ENCODE peak calls at places on chromosomes 7 and 10, in ten cellular contexts. I is left ventricle myocardium inferior; U is AG04450; H is CD8-positive, alpha-beta T cell; S is gastrocnemius medialis; E is pancreas; P is right atrium auricular region; X is DND-41; T is uterus; Y is right lobe of liver. R is an unnamed sample. For H3K9me3, the result is how much of the 10 kb centered on the place peaks cover.

GRCh38 chr10:111835562-111835961 is 348.0 kb downstream of the GPAM start:
- DNase-seq in I (no peak), U (no peak), H (no peak), S (peak), E (no peak), P (no peak), X (no peak), T (no peak), Y (no peak), R (no peak)

GRCh38 chr7:117479480-117480224 is at the start of gene CFTR:
- DNase-seq in I (peak), U (no peak), H (no peak), S (no peak), E (peak), P (no peak), X (no peak), T (peak), Y (peak), R (no peak)

GRCh38 chr7:102933763-102934162 is 21.0 kb downstream of the LRRC17 start:
- DNase-seq in I (peak), U (peak), H (no peak), S (no peak), E (no peak), P (peak), X (no peak), T (peak), Y (no peak), R (no peak)

GRCh38 chr10:89793649-89794254 is 92.4 kb downstream of the KIF20B start:
- DNase-seq in I (no peak), U (peak), H (peak), S (no peak), E (peak), P (no peak), X (peak), T (no peak), Y (no peak), R (no peak)

GRCh38 chr10:97234403-97234802 is 48.6 kb upstream of the SLIT1 start:
- DNase-seq in I (no peak), U (peak), H (no peak), S (no peak), E (no peak), P (no peak), X (no peak), T (no peak), Y (no peak), R (no peak)

GRCh38 chr7:14606101-14606500 is 296.4 kb downstream of the DGKB start:
- DNase-seq in I (no peak), U (no peak), H (no peak), S (no peak), E (no peak), P (no peak), X (no peak), T (no peak), Y (no peak), R (no peak)

GRCh38 chr7:69062020-69062760 is 536.1 kb upstream of the AUTS2 start:
- DNase-seq in I (no peak), U (peak), H (no peak), S (no peak), E (no peak), P (no peak), X (no peak), T (no peak), Y (no peak), R (no peak)

GRCh38 chr7:81934596-81935301 is 164.9 kb upstream of the HGF start:
- DNase-seq in I (no peak), U (no peak), H (no peak), S (no peak), E (no peak), P (no peak), X (no peak), T (no peak), Y (no peak), R (no peak)

GRCh38 chr10:131725736-131726459 is 174.9 kb upstream of the PPP2R2D start:
- DNase-seq in I (no peak), U (no peak), H (no peak), S (no peak), E (no peak), P (no peak), X (no peak), T (no peak), Y (no peak), R (no peak)

GRCh38 chr10:131726967-131727366 is 173.8 kb upstream of the PPP2R2D start:
- DNase-seq in I (no peak), U (no peak), H (no peak), S (no peak), E (no peak), P (no peak), X (no peak), T (no peak), Y (no peak), R (no peak)

GRCh38 chr10:131727612-131728011 is 173.2 kb upstream of the PPP2R2D start:
- DNase-seq in I (no peak), U (no peak), H (no peak), S (no peak), E (no peak), P (no peak), X (no peak), T (no peak), Y (no peak), R (no peak)

GRCh38 chr10:131724891-131725735 is 175.7 kb upstream of the PPP2R2D start:
- DNase-seq in I (no peak), U (no peak), H (no peak), S (no peak), E (no peak), P (no peak), X (no peak), T (no peak), Y (peak), R (no peak)

GRCh38 chr10:131726460-131726861 is 174.3 kb upstream of the PPP2R2D start:
- DNase-seq in I (peak), U (no peak), H (no peak), S (no peak), E (peak), P (no peak), X (no peak), T (peak), Y (no peak), R (no peak)
- H3K9me3 ChIP-seq in I (under half), U (half or more), H (under half), S (under half), E (under half), P (under half), X (under half), T (under half), Y (under half), R (under half)

DNA sequence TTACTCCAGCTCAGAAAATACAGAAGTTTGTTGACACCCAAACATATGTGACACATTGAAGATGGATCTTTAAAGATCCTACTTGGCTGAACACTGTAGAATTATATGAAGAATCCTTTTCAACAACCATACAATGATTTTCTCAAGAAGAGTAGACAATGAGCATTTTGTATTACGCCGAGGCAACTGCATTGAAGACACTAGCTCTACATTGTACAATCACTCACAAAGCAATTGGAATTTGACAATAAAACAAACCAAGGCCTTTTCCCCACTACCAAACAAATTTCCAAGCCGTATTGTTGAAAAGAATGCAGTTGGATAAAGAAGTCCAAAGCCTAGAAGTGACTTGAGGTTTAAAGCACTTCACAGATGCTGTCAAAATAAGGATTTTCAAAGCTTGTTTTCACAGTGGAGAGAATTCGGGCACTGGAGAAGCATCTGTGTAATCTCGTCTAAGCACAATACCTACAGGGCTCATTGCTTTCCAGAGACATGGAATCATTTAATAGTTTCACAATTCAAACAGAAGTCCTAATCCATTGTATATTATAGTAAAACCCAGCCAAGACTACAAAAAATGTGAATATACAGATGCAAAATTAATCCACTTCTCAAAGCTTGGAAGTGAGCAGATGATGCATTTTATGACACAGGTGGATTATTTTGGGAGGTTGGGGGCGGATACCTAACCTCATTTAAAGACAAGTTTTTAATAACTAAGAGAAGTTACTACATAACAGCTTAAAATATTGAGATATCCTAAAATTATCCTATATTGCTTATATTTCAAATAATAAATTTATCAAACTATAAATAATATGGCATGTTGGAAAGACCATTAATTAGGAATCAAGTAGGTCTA is 78.6 kb downstream of the SORCS1 start:
- DNase-seq in I (no peak), U (no peak), H (no peak), S (no peak), E (no peak), P (no peak), X (no peak), T (no peak), Y (no peak), R (no peak)
- H3K9me3 ChIP-seq in I (under half), U (under half), H (under half), S (under half), E (under half), P (under half), X (under half), T (under half), Y (under half), R (under half)

GRCh38 chr7:138342990-138343389 is 117.1 kb upstream of the TRIM24 start:
- DNase-seq in I (no peak), U (no peak), H (no peak), S (no peak), E (no peak), P (no peak), X (no peak), T (no peak), Y (no peak), R (no peak)
- H3K9me3 ChIP-seq in I (half or more), U (under half), H (under half), S (under half), E (under half), P (under half), X (under half), T (under half), Y (under half), R (under half)

GRCh38 chr7:157987906-157988305 is 599.7 kb downstream of the PTPRN2 start:
- DNase-seq in I (no peak), U (no peak), H (no peak), S (no peak), E (no peak), P (no peak), X (no peak), T (no peak), Y (no peak), R (no peak)

GRCh38 chr7:157990878-157991250 is 596.8 kb downstream of the PTPRN2 start:
- DNase-seq in I (no peak), U (no peak), H (no peak), S (no peak), E (no peak), P (no peak), X (no peak), T (no peak), Y (no peak), R (no peak)

GRCh38 chr7:157991351-157991750 is 596.3 kb downstream of the PTPRN2 start:
- DNase-seq in I (no peak), U (no peak), H (no peak), S (no peak), E (no peak), P (no peak), X (no peak), T (no peak), Y (no peak), R (no peak)

GRCh38 chr7:157990226-157990877 is 597.3 kb downstream of the PTPRN2 start:
- DNase-seq in I (no peak), U (no peak), H (no peak), S (no peak), E (no peak), P (no peak), X (no peak), T (no peak), Y (no peak), R (no peak)

GRCh38 chr7:157989611-157990010 is 598.0 kb downstream of the PTPRN2 start:
- DNase-seq in I (no peak), U (no peak), H (no peak), S (no peak), E (no peak), P (no peak), X (no peak), T (no peak), Y (no peak), R (no peak)
- H3K9me3 ChIP-seq in I (under half), U (half or more), H (under half), S (under half), E (under half), P (under half), X (under half), T (under half), Y (under half), R (under half)

GRCh38 chr10:42421812-42422211 is 216.6 kb downstream of the ZNF33B start:
- DNase-seq in I (no peak), U (no peak), H (no peak), S (no peak), E (no peak), P (no peak), X (no peak), T (no peak), Y (no peak), R (no peak)
- H3K9me3 ChIP-seq in I (under half), U (under half), H (under half), S (under half), E (under half), P (under half), X (under half), T (under half), Y (under half), R (under half)

DNA sequence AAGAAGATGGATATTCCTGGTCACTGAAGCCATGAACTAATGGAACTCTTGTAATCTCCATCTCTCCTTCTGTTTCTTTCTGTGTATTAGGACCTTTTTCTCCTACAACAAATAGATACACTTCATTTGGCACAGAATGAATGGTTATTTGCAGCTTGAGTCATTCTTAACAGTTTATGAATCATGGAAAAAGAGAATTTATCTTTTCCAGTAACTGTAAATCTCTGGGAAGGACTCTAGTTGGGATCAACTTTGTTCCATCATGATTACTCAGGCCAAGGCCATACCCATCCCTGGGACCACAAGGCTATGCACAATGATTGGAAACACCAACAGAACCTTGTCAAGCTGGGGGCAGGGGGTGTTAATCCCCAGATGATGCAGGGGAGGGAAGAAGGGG is 36.1 kb upstream of the MDFIC start:
- DNase-seq in I (no peak), U (no peak), H (no peak), S (no peak), E (no peak), P (no peak), X (no peak), T (no peak), Y (no peak), R (no peak)
- H3K9me3 ChIP-seq in I (under half), U (under half), H (under half), S (under half), E (under half), P (under half), X (under half), T (under half), Y (under half), R (under half)

GRCh38 chr10:123613346-123613850 is 52.8 kb upstream of the GPR26 start:
- DNase-seq in I (no peak), U (no peak), H (no peak), S (no peak), E (no peak), P (no peak), X (no peak), T (no peak), Y (no peak), R (no peak)
- H3K9me3 ChIP-seq in I (under half), U (under half), H (under half), S (under half), E (under half), P (under half), X (under half), T (under half), Y (under half), R (under half)

GRCh38 chr7:93132216-93132615 is 14.4 kb upstream of the SAMD9 start:
- DNase-seq in I (no peak), U (no peak), H (no peak), S (no peak), E (no peak), P (no peak), X (no peak), T (no peak), Y (no peak), R (no peak)
- H3K9me3 ChIP-seq in I (half or more), U (under half), H (under half), S (under half), E (under half), P (under half), X (under half), T (under half), Y (under half), R (under half)

DNA sequence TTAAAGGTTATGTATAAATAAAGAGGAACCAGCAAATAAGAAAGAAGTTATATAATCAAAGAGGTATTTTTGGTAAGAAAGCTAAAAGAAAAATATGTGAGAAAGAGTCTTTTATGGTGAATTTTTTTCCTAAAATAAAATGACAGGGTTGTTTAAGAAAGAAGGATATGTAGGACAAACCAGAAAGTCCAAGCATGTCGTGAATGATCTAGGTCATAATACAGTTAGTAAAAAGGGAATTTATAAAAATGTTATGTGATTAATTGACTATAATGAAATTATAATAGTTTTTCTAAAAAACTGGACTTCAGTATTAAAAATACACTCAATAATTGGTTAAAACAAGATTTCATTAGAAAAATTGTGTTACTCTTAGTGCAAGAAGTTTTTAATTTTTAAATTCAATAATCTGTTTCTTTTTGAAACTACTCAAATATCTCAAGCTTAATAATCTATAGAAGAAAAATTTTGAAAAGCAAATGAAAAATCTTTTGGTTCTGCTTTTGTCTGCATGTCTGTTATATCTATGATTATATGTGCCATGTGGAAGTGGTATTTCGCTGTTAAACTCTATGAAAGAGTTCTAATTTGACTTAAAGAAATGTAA is 23.3 kb downstream of the AVL9 start:
- DNase-seq in I (no peak), U (no peak), H (no peak), S (no peak), E (no peak), P (no peak), X (no peak), T (no peak), Y (no peak), R (no peak)
- H3K9me3 ChIP-seq in I (under half), U (under half), H (under half), S (under half), E (under half), P (under half), X (half or more), T (under half), Y (under half), R (under half)